ENCODE peak calls at places on chromosomes 3 and 15, in five cellular contexts. E is lower leg skin, B is HS-5, O is Daoy, C is fibroblast of the aortic adventitia. G is an unnamed sample.

GRCh38 chr3:124410471-124410870 is 319.8 kb upstream of the UMPS start:
- DNase-seq in E (no peak), B (no peak), O (no peak), C (no peak), G (no peak)

GRCh38 chr15:35929740-35930444 is 383.9 kb upstream of the DPH6 start:
- DNase-seq in E (no peak), B (no peak), O (no peak), C (no peak), G (no peak)

GRCh38 chr15:81029416-81030367 is 29.0 kb downstream of the TLNRD1 start:
- DNase-seq in E (no peak), B (no peak), O (peak; percentile 9), C (peak; percentile 40), G (no peak)

GRCh38 chr3:10627884-10628572 is 122.6 kb upstream of the ATP2B2 start:
- DNase-seq in E (no peak), B (no peak), O (peak; percentile 35), C (no peak), G (no peak)

GRCh38 chr15:88467073-88467934 is at the start of the genes MRPL46 and MRPS11:
- DNase-seq in E (peak; percentile 98), B (peak; percentile 79), O (peak; percentile 75), C (peak; percentile 86), G (peak; percentile 90)

GRCh38 chr3:14519406-14519805 is 20.7 kb downstream of the GRIP2 start:
- DNase-seq in E (peak; percentile 31), B (no peak), O (no peak), C (no peak), G (no peak)

GRCh38 chr3:72133329-72134011 is 348.5 kb upstream of the PROK2 start:
- DNase-seq in E (no peak), B (no peak), O (no peak), C (no peak), G (no peak)

GRCh38 chr3:130508970-130509369 is 8.0 kb upstream of the COL6A6 start:
- DNase-seq in E (no peak), B (no peak), O (no peak), C (peak; percentile 47), G (no peak)

GRCh38 chr15:85920926-85921325 is 126.2 kb upstream of the KLHL25 start:
- DNase-seq in E (no peak), B (no peak), O (no peak), C (no peak), G (no peak)

GRCh38 chr3:56915969-56916586 is 114.3 kb upstream of the ARHGEF3 start:
- DNase-seq in E (peak; percentile 85), B (no peak), O (no peak), C (no peak), G (peak; percentile 63)

GRCh38 chr3:12859840-12860239 is 18.5 kb upstream of the RPL32 start:
- DNase-seq in E (no peak), B (no peak), O (no peak), C (no peak), G (no peak)

GRCh38 chr15:48646364-48646763 is 855 bp upstream of the FBN1 start:
- DNase-seq in E (no peak), B (no peak), O (no peak), C (no peak), G (no peak)

GRCh38 chr15:63826513-63826912 is 7.2 kb downstream of the HERC1 start:
- DNase-seq in E (no peak), B (no peak), O (peak; percentile 11), C (peak; percentile 59), G (no peak)

GRCh38 chr3:71197841-71198565 is 385.5 kb downstream of the FOXP1 start:
- DNase-seq in E (no peak), B (no peak), O (no peak), C (no peak), G (no peak)

GRCh38 chr15:78232951-78233350 is 1.4 kb downstream of the ACSBG1 start:
- DNase-seq in E (no peak), B (no peak), O (no peak), C (no peak), G (no peak)

GRCh38 chr15:28930476-28931291 is 44.9 kb downstream of the APBA2 start:
- DNase-seq in E (no peak), B (no peak), O (no peak), C (no peak), G (no peak)

GRCh38 chr15:70892002-70892911 is at the start of the genes LRRC49 and THAP10:
- DNase-seq in E (peak; percentile 96), B (peak; percentile 94), O (peak; percentile 97), C (peak; percentile 97), G (peak; percentile 36)

GRCh38 chr3:36944012-36944640 is 728 bp downstream of the TRANK1 start:
- DNase-seq in E (peak; percentile 89), B (peak; percentile 28), O (peak; percentile 53), C (peak; percentile 66), G (peak; percentile 49)

GRCh38 chr3:115819785-115820384 is 196.6 kb downstream of the GAP43 start:
- DNase-seq in E (peak; percentile 85), B (peak; percentile 66), O (peak; percentile 86), C (peak; percentile 95), G (peak; percentile 57)

GRCh38 chr3:176090727-176091126 is 1106.6 kb downstream of the TBL1XR1 start:
- DNase-seq in E (no peak), B (no peak), O (no peak), C (no peak), G (no peak)

GRCh38 chr3:46236294-46237054 is 5.8 kb upstream of the CCR3 start:
- DNase-seq in E (no peak), B (no peak), O (no peak), C (no peak), G (peak; percentile 61)

GRCh38 chr15:69080203-69080957 is 65.9 kb downstream of the NOX5 start:
- DNase-seq in E (no peak), B (no peak), O (no peak), C (no peak), G (no peak)

GRCh38 chr3:120848503-120848902 is 59.5 kb upstream of the STXBP5L start:
- DNase-seq in E (no peak), B (no peak), O (no peak), C (no peak), G (no peak)

GRCh38 chr15:29044506-29044905 is 158.7 kb downstream of the APBA2 start:
- DNase-seq in E (peak; percentile 40), B (no peak), O (no peak), C (no peak), G (no peak)

GRCh38 chr3:155079795-155080546 is at the start of gene MME:
- DNase-seq in E (peak; percentile 86), B (no peak), O (peak; percentile 26), C (peak; percentile 72), G (no peak)

GRCh38 chr15:37517106-37517505 is 416.8 kb upstream of the MEIS2 start:
- DNase-seq in E (no peak), B (no peak), O (no peak), C (no peak), G (no peak)